ENCODE peak calls at places on chromosomes 7 and 10, in five cellular contexts. R, P, U, M and V are unnamed samples.

GRCh38 chr10:89592539-89592938 is 52.5 kb downstream of the PANK1 start:
- DNase-seq in M (no peak), R (no peak), U (no peak), P (no peak), V (no peak)

GRCh38 chr10:18196806-18197550 is 56.8 kb downstream of the CACNB2 start:
- DNase-seq in M (no peak), R (no peak), U (no peak), P (no peak), V (no peak)

GRCh38 chr10:62374862-62375710 is 917 bp downstream of the ZNF365 start:
- DNase-seq in P (no peak), M (no peak), R (no peak), U (no peak), V (no peak)

GRCh38 chr10:22666287-22667092 is 47.9 kb downstream of the PIP4K2A start:
- DNase-seq in R (no peak), M (no peak), U (no peak), P (no peak), V (no peak)

GRCh38 chr10:29958440-29958839 is 100.9 kb downstream of the JCAD start:
- DNase-seq in P (no peak), R (no peak), U (no peak), M (no peak), V (no peak)

GRCh38 chr7:155209478-155209864 is 88.2 kb upstream of the INSIG1 start:
- DNase-seq in P (no peak), R (no peak), M (no peak), U (no peak), V (no peak)

GRCh38 chr10:91653214-91653875 is 20.5 kb upstream of the PPP1R3C start:
- DNase-seq in P (no peak), U (no peak), R (no peak), M (no peak), V (no peak)

GRCh38 chr7:87345962-87346371 is 503 bp downstream of the CROT start:
- DNase-seq in M (no peak), U (no peak), R (no peak), P (no peak), V (no peak)

GRCh38 chr7:119545118-119545517 is 727.9 kb upstream of the KCND2 start:
- DNase-seq in U (no peak), P (no peak), M (no peak), R (no peak), V (no peak)

GRCh38 chr7:120805636-120806388 is 52.1 kb downstream of the TSPAN12 start:
- DNase-seq in R (no peak), P (no peak), M (peak), U (no peak), V (no peak)

GRCh38 chr10:127919418-127920191 is 12.7 kb downstream of the PTPRE start:
- DNase-seq in P (no peak), R (no peak), M (no peak), U (no peak), V (no peak)
- TF ChIP-seq CTCF in P (peak), R (peak), M (no peak), U (no peak), V (peak)

GRCh38 chr10:102120142-102120986 is at the start of gene LDB1:
- DNase-seq in R (peak), U (peak), P (peak), M (peak), V (peak)
- TF ChIP-seq CTCF in R (peak), U (no peak), P (no peak), M (peak), V (no peak)

DNA sequence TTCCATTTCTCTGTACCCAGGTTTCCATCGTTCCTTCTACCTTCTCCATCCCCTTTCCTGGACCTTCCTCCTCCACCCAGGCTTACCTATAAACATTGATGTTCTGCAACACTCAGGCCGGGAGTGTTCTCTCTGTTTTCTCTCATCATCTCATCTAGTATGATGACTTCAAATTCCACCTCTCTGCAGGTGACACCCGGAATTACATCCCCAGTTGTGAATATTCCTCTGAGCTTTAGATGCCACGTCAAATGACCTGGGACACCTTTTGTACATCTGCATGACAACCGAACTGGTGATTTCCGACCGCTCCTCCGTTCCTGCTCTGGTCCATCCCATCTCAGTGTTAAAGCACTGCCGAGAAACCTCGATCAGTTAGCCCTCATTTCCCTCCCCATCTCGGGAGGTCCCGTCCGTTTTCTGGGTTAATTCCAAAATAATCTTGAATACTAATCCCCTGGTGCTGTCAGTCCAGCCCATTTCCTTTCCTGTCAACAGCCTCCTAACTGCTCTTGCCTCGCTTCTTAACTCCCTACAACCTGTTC is 76.7 kb upstream of the SAMD8 start:
- DNase-seq in M (no peak), P (no peak), R (no peak), U (no peak), V (no peak)
- TF ChIP-seq CTCF in M (no peak), P (no peak), R (peak), U (no peak), V (no peak)

GRCh38 chr7:18356195-18356645 is 139.3 kb upstream of the HDAC9 start:
- DNase-seq in P (no peak), M (no peak), U (no peak), R (no peak), V (no peak)

GRCh38 chr7:18354686-18355085 is 140.9 kb upstream of the HDAC9 start:
- DNase-seq in M (no peak), U (no peak), P (no peak), R (no peak), V (no peak)

GRCh38 chr7:18361756-18362155 is 133.8 kb upstream of the HDAC9 start:
- DNase-seq in U (no peak), P (no peak), R (no peak), M (peak), V (no peak)

GRCh38 chr7:18354108-18354507 is 141.4 kb upstream of the HDAC9 start:
- DNase-seq in M (no peak), R (no peak), P (no peak), U (no peak), V (no peak)

DNA sequence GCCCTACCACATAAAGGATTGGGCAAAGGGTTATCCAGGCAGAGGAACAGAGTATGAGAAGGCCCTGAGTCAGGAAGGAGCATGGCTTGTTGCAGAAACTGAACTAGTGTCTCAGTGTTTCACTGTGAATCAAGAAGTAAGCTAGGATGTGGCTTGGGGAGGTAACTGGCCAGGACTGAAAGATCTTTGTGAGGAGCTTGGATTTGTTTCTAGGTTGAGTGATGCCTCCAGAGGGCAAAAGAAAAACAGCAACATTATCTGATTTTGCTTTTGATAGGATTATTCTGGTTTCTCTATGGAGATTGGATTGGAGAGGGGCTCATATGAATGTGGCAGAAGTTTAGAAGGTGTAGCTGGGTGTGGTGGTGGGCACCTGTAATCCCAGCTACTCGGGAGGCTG is 137.9 kb upstream of the HDAC9 start:
- DNase-seq in U (no peak), R (no peak), M (no peak), P (no peak), V (no peak)
- TF ChIP-seq CTCF in U (no peak), R (no peak), M (no peak), P (peak), V (peak)

GRCh38 chr10:54065106-54065505 is 735.9 kb downstream of the PCDH15 start:
- DNase-seq in M (no peak), R (no peak), P (no peak), U (no peak), V (no peak)
- TF ChIP-seq CTCF in M (no peak), R (no peak), P (no peak), U (no peak), V (no peak)